ENCODE peak calls at places on chromosomes 6 and 20, in eight cellular contexts. D is foreskin keratinocyte, G is mesothelial cell of epicardium, Q is osteocyte, T is HL-60, K is right lobe of liver, E is progenitor cell of endocrine pancreas, N is neural crest cell. L is an unnamed sample.

GRCh38 chr20:51388227-51388626 is 154.3 kb downstream of the NFATC2 start:
- DNase-seq in D (peak; percentile 81), G (no peak), E (no peak), K (no peak), N (no peak), T (no peak), Q (no peak), L (no peak)

GRCh38 chr6:22099241-22099640 is 197.6 kb downstream of the PRL start:
- DNase-seq in E (no peak), T (no peak), D (no peak), Q (no peak), N (no peak), G (no peak), K (no peak), L (no peak)

GRCh38 chr20:43187476-43188233 is 2.1 kb downstream of the PTPRT start:
- DNase-seq in K (peak; percentile 71), T (peak; percentile 54), E (peak; percentile 86), D (peak; percentile 31), G (peak; percentile 91), N (peak; percentile 85), Q (peak; percentile 91), L (peak; percentile 59)

GRCh38 chr20:54070187-54070987 is at the start of gene BCAS1:
- DNase-seq in N (no peak), K (no peak), E (peak; percentile 15), T (no peak), D (no peak), G (no peak), Q (no peak), L (no peak)

GRCh38 chr6:35519313-35520015 is 6.8 kb upstream of the TULP1 start:
- DNase-seq in T (no peak), N (no peak), K (no peak), G (no peak), E (no peak), D (peak; percentile 63), Q (no peak), L (no peak)

GRCh38 chr20:34705383-34706021 is 1.4 kb downstream of the TP53INP2 start:
- DNase-seq in G (no peak), K (no peak), N (no peak), T (peak; percentile 56), E (no peak), Q (no peak), D (peak; percentile 56), L (no peak)

GRCh38 chr6:138724015-138724414 is 49.6 kb upstream of the CCDC28A start:
- DNase-seq in E (no peak), G (no peak), D (no peak), Q (no peak), T (no peak), N (no peak), K (peak; percentile 64), L (no peak)

GRCh38 chr6:129842881-129843409 is 18.2 kb downstream of the TMEM244 start:
- DNase-seq in E (no peak), K (no peak), G (no peak), T (no peak), Q (no peak), D (no peak), N (no peak), L (no peak)

GRCh38 chr6:14732226-14732844 is 513.5 kb upstream of the JARID2 start:
- DNase-seq in T (no peak), Q (no peak), E (no peak), N (no peak), D (no peak), G (no peak), K (no peak), L (no peak)

GRCh38 chr6:142301421-142302391 is at the start of gene ADGRG6:
- DNase-seq in T (peak; percentile 65), E (peak; percentile 64), K (peak; percentile 89), N (peak; percentile 38), G (peak; percentile 64), Q (no peak), D (peak; percentile 70), L (no peak)

GRCh38 chr6:40441132-40441531 is 146.0 kb downstream of the LRFN2 start:
- DNase-seq in D (no peak), G (no peak), Q (no peak), N (no peak), E (no peak), T (no peak), K (no peak), L (no peak)

GRCh38 chr20:3875378-3875974 is 13.7 kb upstream of the PANK2 start:
- DNase-seq in N (no peak), Q (no peak), G (no peak), D (no peak), T (peak; percentile 32), E (no peak), K (no peak), L (no peak)

GRCh38 chr6:24980507-24981384 is 45.0 kb upstream of the RIPOR2 start:
- DNase-seq in G (no peak), K (no peak), T (no peak), Q (no peak), E (no peak), D (no peak), N (no peak), L (no peak)

GRCh38 chr20:48656661-48657211 is 171.1 kb downstream of the PREX1 start:
- DNase-seq in Q (no peak), K (no peak), G (no peak), N (peak; percentile 37), D (no peak), E (no peak), T (no peak), L (no peak)

GRCh38 chr20:45867129-45867810 is 9.9 kb downstream of the ZSWIM3 start:
- DNase-seq in Q (no peak), K (no peak), T (no peak), D (no peak), E (no peak), G (no peak), N (no peak), L (no peak)
- TF ChIP-seq CTCF in Q (no peak), K (no peak), T (no peak), D (no peak), E (no peak), G (no peak), N (no peak), L (no peak)

DNA sequence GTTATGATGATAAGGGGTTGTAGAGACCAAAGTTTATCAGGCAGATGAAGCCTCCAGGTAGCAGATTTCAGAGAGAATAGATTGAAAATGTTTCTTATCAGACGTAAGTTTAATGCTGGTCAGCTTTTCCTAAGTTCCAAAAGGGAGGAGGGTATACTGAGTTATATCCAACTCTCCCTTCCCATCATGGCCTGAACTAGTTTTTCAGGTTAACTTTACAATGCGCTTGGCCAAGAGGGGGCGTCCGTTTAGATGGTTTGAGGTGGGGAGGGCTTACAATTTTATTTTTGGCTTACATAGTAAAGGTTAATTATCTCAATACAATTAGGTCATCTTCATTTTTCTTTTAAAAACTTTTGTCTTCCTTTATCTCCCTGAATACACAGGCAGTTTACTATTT is 19.4 kb upstream of the IL22RA2 start:
- DNase-seq in K (no peak), E (no peak), D (no peak), T (no peak), G (no peak), N (no peak), Q (no peak), L (no peak)
- TF ChIP-seq CTCF in K (no peak), E (no peak), D (peak; percentile 6), T (no peak), G (no peak), N (no peak), Q (no peak), L (no peak)

GRCh38 chr6:103858003-103858402 is 1001.7 kb downstream of the HACE1 start:
- DNase-seq in Q (no peak), E (no peak), G (no peak), D (no peak), K (no peak), T (no peak), N (no peak), L (no peak)

GRCh38 chr6:103855750-103856149 is 1004.0 kb downstream of the HACE1 start:
- DNase-seq in N (no peak), K (no peak), E (no peak), G (no peak), T (no peak), D (no peak), Q (no peak), L (no peak)

DNA sequence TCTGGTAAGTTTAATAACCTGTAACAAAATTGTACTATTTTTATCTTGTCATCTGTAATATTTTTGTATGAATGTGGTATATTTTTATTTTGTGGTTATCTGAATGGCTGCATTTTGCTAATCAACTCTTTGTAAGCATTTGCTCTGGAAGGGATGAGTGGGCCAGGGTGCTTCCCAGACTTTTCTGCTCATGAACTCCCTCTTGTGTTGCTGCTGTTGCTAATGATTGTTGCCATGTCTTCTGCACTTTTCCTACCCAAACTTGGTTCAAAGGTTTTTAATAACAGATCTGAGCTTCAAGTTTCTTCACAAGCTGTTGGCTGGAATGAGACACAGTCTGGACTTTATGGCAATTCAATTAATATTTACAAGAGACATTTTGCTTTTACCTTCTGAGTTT is 1005.7 kb downstream of the HACE1 start:
- DNase-seq in N (no peak), G (no peak), Q (no peak), T (no peak), K (no peak), D (no peak), E (no peak), L (no peak)
- TF ChIP-seq CTCF in N (no peak), G (no peak), Q (no peak), T (no peak), K (no peak), D (no peak), E (no peak), L (no peak)

GRCh38 chr20:57938158-57939108 is 228.6 kb upstream of the PMEPA1 start:
- DNase-seq in T (no peak), N (no peak), Q (no peak), D (no peak), E (no peak), K (no peak), G (no peak), L (no peak)
- TF ChIP-seq CTCF in T (no peak), N (no peak), Q (no peak), D (no peak), E (peak; percentile 21), K (no peak), G (no peak), L (no peak)

GRCh38 chr20:11832397-11832796 is 85.3 kb upstream of the BTBD3 start:
- DNase-seq in E (no peak), D (no peak), Q (no peak), K (no peak), G (no peak), N (no peak), T (no peak), L (no peak)
- TF ChIP-seq CTCF in E (no peak), D (no peak), Q (no peak), K (no peak), G (no peak), N (no peak), T (no peak), L (no peak)

GRCh38 chr20:16701296-16701695 is 28.5 kb upstream of the SNRPB2 start:
- DNase-seq in G (no peak), N (no peak), D (no peak), E (no peak), K (no peak), T (peak; percentile 24), Q (no peak), L (no peak)
- TF ChIP-seq CTCF in G (no peak), N (peak; percentile 41), D (peak; percentile 34), E (peak; percentile 34), K (peak; percentile 51), T (peak; percentile 44), Q (peak; percentile 45), L (peak; percentile 27)

L was measured in D721Med.